ENCODE peak calls at places on chromosomes 1 and 21, in seven cellular contexts. One of them, this sample, is unnamed.
A peak's percentile ranks its signal among the peaks of the same experiment; 100 is the strongest.

GRCh38 chr1:119327436-119328155 is 41.0 kb upstream of the HAO2 start:
- DNase-seq in tibial nerve: peak; percentile 14
- DNase-seq in Daoy: peak; percentile 28
- DNase-seq in stimulated activated CD4-positive, alpha-beta T cell treated with anti-CD3 and anti-CD28 coated beads, Interleukin-12 subunit alpha, Interleukin-12 subunit beta, amount 100 ng/mL, for 4 hours: peak; percentile 31
- DNase-seq in kidney glomerular epithelial cell: peak; percentile 9
- DNase-seq in retina: peak; percentile 86
- DNase-seq in activated gamma-delta T cell treated with Interleukin-2 at 50 U/mL for 16 hours: no peak
- DNase-seq in this sample: peak; percentile 44

GRCh38 chr1:154626456-154627246 is 18.7 kb upstream of the ADAR start:
- DNase-seq in tibial nerve: no peak
- DNase-seq in Daoy: no peak
- DNase-seq in stimulated activated CD4-positive, alpha-beta T cell treated with anti-CD3 and anti-CD28 coated beads, Interleukin-12 subunit alpha, Interleukin-12 subunit beta, amount 100 ng/mL, for 4 hours: no peak
- DNase-seq in kidney glomerular epithelial cell: no peak
- DNase-seq in retina: no peak
- DNase-seq in activated gamma-delta T cell treated with Interleukin-2 at 50 U/mL for 16 hours: no peak
- DNase-seq in this sample: no peak

GRCh38 chr1:33072707-33073106 is 8.2 kb upstream of the AZIN2 start:
- DNase-seq in tibial nerve: no peak
- DNase-seq in Daoy: peak; percentile 61
- DNase-seq in stimulated activated CD4-positive, alpha-beta T cell treated with anti-CD3 and anti-CD28 coated beads, Interleukin-12 subunit alpha, Interleukin-12 subunit beta, amount 100 ng/mL, for 4 hours: no peak
- DNase-seq in kidney glomerular epithelial cell: no peak
- DNase-seq in retina: no peak
- DNase-seq in activated gamma-delta T cell treated with Interleukin-2 at 50 U/mL for 16 hours: no peak
- DNase-seq in this sample: no peak

GRCh38 chr1:150410582-150411101 is 46.7 kb downstream of the RPRD2 start:
- DNase-seq in tibial nerve: no peak
- DNase-seq in Daoy: peak; percentile 15
- DNase-seq in stimulated activated CD4-positive, alpha-beta T cell treated with anti-CD3 and anti-CD28 coated beads, Interleukin-12 subunit alpha, Interleukin-12 subunit beta, amount 100 ng/mL, for 4 hours: no peak
- DNase-seq in kidney glomerular epithelial cell: no peak
- DNase-seq in retina: no peak
- DNase-seq in activated gamma-delta T cell treated with Interleukin-2 at 50 U/mL for 16 hours: no peak
- DNase-seq in this sample: no peak

GRCh38 chr1:59104191-59104760 is 192.6 kb upstream of the FGGY start:
- DNase-seq in tibial nerve: no peak
- DNase-seq in Daoy: no peak
- DNase-seq in stimulated activated CD4-positive, alpha-beta T cell treated with anti-CD3 and anti-CD28 coated beads, Interleukin-12 subunit alpha, Interleukin-12 subunit beta, amount 100 ng/mL, for 4 hours: no peak
- DNase-seq in kidney glomerular epithelial cell: no peak
- DNase-seq in retina: no peak
- DNase-seq in activated gamma-delta T cell treated with Interleukin-2 at 50 U/mL for 16 hours: no peak
- DNase-seq in this sample: no peak

GRCh38 chr1:95854457-95854856 is 620.4 kb downstream of the RWDD3 start:
- DNase-seq in tibial nerve: no peak
- DNase-seq in Daoy: no peak
- DNase-seq in stimulated activated CD4-positive, alpha-beta T cell treated with anti-CD3 and anti-CD28 coated beads, Interleukin-12 subunit alpha, Interleukin-12 subunit beta, amount 100 ng/mL, for 4 hours: no peak
- DNase-seq in kidney glomerular epithelial cell: no peak
- DNase-seq in retina: no peak
- DNase-seq in activated gamma-delta T cell treated with Interleukin-2 at 50 U/mL for 16 hours: no peak
- DNase-seq in this sample: no peak

GRCh38 chr1:49340576-49340975 is 563.9 kb upstream of the BEND5 start:
- DNase-seq in tibial nerve: no peak
- DNase-seq in Daoy: no peak
- DNase-seq in stimulated activated CD4-positive, alpha-beta T cell treated with anti-CD3 and anti-CD28 coated beads, Interleukin-12 subunit alpha, Interleukin-12 subunit beta, amount 100 ng/mL, for 4 hours: no peak
- DNase-seq in kidney glomerular epithelial cell: no peak
- DNase-seq in retina: no peak
- DNase-seq in activated gamma-delta T cell treated with Interleukin-2 at 50 U/mL for 16 hours: no peak
- DNase-seq in this sample: no peak

GRCh38 chr1:170539154-170539553 is 7.2 kb downstream of the GORAB start:
- DNase-seq in tibial nerve: no peak
- DNase-seq in Daoy: no peak
- DNase-seq in stimulated activated CD4-positive, alpha-beta T cell treated with anti-CD3 and anti-CD28 coated beads, Interleukin-12 subunit alpha, Interleukin-12 subunit beta, amount 100 ng/mL, for 4 hours: no peak
- DNase-seq in kidney glomerular epithelial cell: no peak
- DNase-seq in retina: no peak
- DNase-seq in activated gamma-delta T cell treated with Interleukin-2 at 50 U/mL for 16 hours: no peak
- DNase-seq in this sample: no peak

GRCh38 chr1:9349331-9349851 is 56.7 kb downstream of the SPSB1 start:
- DNase-seq in tibial nerve: no peak
- DNase-seq in Daoy: no peak
- DNase-seq in stimulated activated CD4-positive, alpha-beta T cell treated with anti-CD3 and anti-CD28 coated beads, Interleukin-12 subunit alpha, Interleukin-12 subunit beta, amount 100 ng/mL, for 4 hours: no peak
- DNase-seq in kidney glomerular epithelial cell: no peak
- DNase-seq in retina: no peak
- DNase-seq in activated gamma-delta T cell treated with Interleukin-2 at 50 U/mL for 16 hours: no peak
- DNase-seq in this sample: no peak

GRCh38 chr1:110294308-110294707 is 44.9 kb upstream of the RBM15 start:
- DNase-seq in tibial nerve: no peak
- DNase-seq in Daoy: no peak
- DNase-seq in stimulated activated CD4-positive, alpha-beta T cell treated with anti-CD3 and anti-CD28 coated beads, Interleukin-12 subunit alpha, Interleukin-12 subunit beta, amount 100 ng/mL, for 4 hours: no peak
- DNase-seq in kidney glomerular epithelial cell: no peak
- DNase-seq in retina: no peak
- DNase-seq in activated gamma-delta T cell treated with Interleukin-2 at 50 U/mL for 16 hours: no peak
- DNase-seq in this sample: no peak

GRCh38 chr21:36696390-36696639 is 2.6 kb upstream of the SIM2 start:
- DNase-seq in tibial nerve: no peak
- DNase-seq in Daoy: no peak
- DNase-seq in stimulated activated CD4-positive, alpha-beta T cell treated with anti-CD3 and anti-CD28 coated beads, Interleukin-12 subunit alpha, Interleukin-12 subunit beta, amount 100 ng/mL, for 4 hours: no peak
- DNase-seq in kidney glomerular epithelial cell: no peak
- DNase-seq in retina: no peak
- DNase-seq in activated gamma-delta T cell treated with Interleukin-2 at 50 U/mL for 16 hours: no peak
- DNase-seq in this sample: no peak

GRCh38 chr1:44822981-44823451 is 14.7 kb downstream of the BTBD19 start:
- DNase-seq in tibial nerve: no peak
- DNase-seq in Daoy: no peak
- DNase-seq in stimulated activated CD4-positive, alpha-beta T cell treated with anti-CD3 and anti-CD28 coated beads, Interleukin-12 subunit alpha, Interleukin-12 subunit beta, amount 100 ng/mL, for 4 hours: no peak
- DNase-seq in kidney glomerular epithelial cell: no peak
- DNase-seq in retina: no peak
- DNase-seq in activated gamma-delta T cell treated with Interleukin-2 at 50 U/mL for 16 hours: no peak
- DNase-seq in this sample: no peak

GRCh38 chr1:204041232-204041767 is 31.6 kb upstream of the SOX13 start:
- DNase-seq in tibial nerve: peak; percentile 40
- DNase-seq in Daoy: peak; percentile 75
- DNase-seq in stimulated activated CD4-positive, alpha-beta T cell treated with anti-CD3 and anti-CD28 coated beads, Interleukin-12 subunit alpha, Interleukin-12 subunit beta, amount 100 ng/mL, for 4 hours: no peak
- DNase-seq in kidney glomerular epithelial cell: peak; percentile 48
- DNase-seq in retina: peak; percentile 52
- DNase-seq in activated gamma-delta T cell treated with Interleukin-2 at 50 U/mL for 16 hours: no peak
- DNase-seq in this sample: no peak

GRCh38 chr1:104780470-104781078 is 1030.9 kb downstream of the AMY1C start:
- DNase-seq in tibial nerve: no peak
- DNase-seq in Daoy: no peak
- DNase-seq in stimulated activated CD4-positive, alpha-beta T cell treated with anti-CD3 and anti-CD28 coated beads, Interleukin-12 subunit alpha, Interleukin-12 subunit beta, amount 100 ng/mL, for 4 hours: no peak
- DNase-seq in kidney glomerular epithelial cell: peak; percentile 9
- DNase-seq in retina: peak; percentile 58
- DNase-seq in activated gamma-delta T cell treated with Interleukin-2 at 50 U/mL for 16 hours: no peak
- DNase-seq in this sample: peak; percentile 56

GRCh38 chr21:44755227-44755626 is 43.9 kb upstream of the TSPEAR start:
- DNase-seq in tibial nerve: no peak
- DNase-seq in Daoy: peak; percentile 62
- DNase-seq in stimulated activated CD4-positive, alpha-beta T cell treated with anti-CD3 and anti-CD28 coated beads, Interleukin-12 subunit alpha, Interleukin-12 subunit beta, amount 100 ng/mL, for 4 hours: no peak
- DNase-seq in kidney glomerular epithelial cell: no peak
- DNase-seq in retina: no peak
- DNase-seq in activated gamma-delta T cell treated with Interleukin-2 at 50 U/mL for 16 hours: no peak
- DNase-seq in this sample: no peak

GRCh38 chr1:30896905-30897304 is 11.7 kb downstream of the SDC3 start:
- DNase-seq in tibial nerve: no peak
- DNase-seq in Daoy: no peak
- DNase-seq in stimulated activated CD4-positive, alpha-beta T cell treated with anti-CD3 and anti-CD28 coated beads, Interleukin-12 subunit alpha, Interleukin-12 subunit beta, amount 100 ng/mL, for 4 hours: no peak
- DNase-seq in kidney glomerular epithelial cell: no peak
- DNase-seq in retina: no peak
- DNase-seq in activated gamma-delta T cell treated with Interleukin-2 at 50 U/mL for 16 hours: no peak
- DNase-seq in this sample: no peak

GRCh38 chr1:1748686-1749321 is 24.6 kb upstream of the CDK11A start:
- DNase-seq in tibial nerve: no peak
- DNase-seq in Daoy: no peak
- DNase-seq in stimulated activated CD4-positive, alpha-beta T cell treated with anti-CD3 and anti-CD28 coated beads, Interleukin-12 subunit alpha, Interleukin-12 subunit beta, amount 100 ng/mL, for 4 hours: no peak
- DNase-seq in kidney glomerular epithelial cell: no peak
- DNase-seq in retina: no peak
- DNase-seq in activated gamma-delta T cell treated with Interleukin-2 at 50 U/mL for 16 hours: no peak
- DNase-seq in this sample: peak; percentile 21

GRCh38 chr1:163692266-163692665 is 370.5 kb downstream of the NUF2 start:
- DNase-seq in tibial nerve: no peak
- DNase-seq in Daoy: no peak
- DNase-seq in stimulated activated CD4-positive, alpha-beta T cell treated with anti-CD3 and anti-CD28 coated beads, Interleukin-12 subunit alpha, Interleukin-12 subunit beta, amount 100 ng/mL, for 4 hours: no peak
- DNase-seq in kidney glomerular epithelial cell: no peak
- DNase-seq in retina: no peak
- DNase-seq in activated gamma-delta T cell treated with Interleukin-2 at 50 U/mL for 16 hours: no peak
- DNase-seq in this sample: no peak

GRCh38 chr21:29228306-29228705 is 70.4 kb upstream of the BACH1 start:
- DNase-seq in tibial nerve: no peak
- DNase-seq in Daoy: no peak
- DNase-seq in stimulated activated CD4-positive, alpha-beta T cell treated with anti-CD3 and anti-CD28 coated beads, Interleukin-12 subunit alpha, Interleukin-12 subunit beta, amount 100 ng/mL, for 4 hours: no peak
- DNase-seq in kidney glomerular epithelial cell: no peak
- DNase-seq in retina: no peak
- DNase-seq in activated gamma-delta T cell treated with Interleukin-2 at 50 U/mL for 16 hours: no peak
- DNase-seq in this sample: no peak

GRCh38 chr1:206931709-206932108 is 10.0 kb upstream of the FCMR start:
- DNase-seq in tibial nerve: no peak
- DNase-seq in Daoy: no peak
- DNase-seq in stimulated activated CD4-positive, alpha-beta T cell treated with anti-CD3 and anti-CD28 coated beads, Interleukin-12 subunit alpha, Interleukin-12 subunit beta, amount 100 ng/mL, for 4 hours: no peak
- DNase-seq in kidney glomerular epithelial cell: no peak
- DNase-seq in retina: no peak
- DNase-seq in activated gamma-delta T cell treated with Interleukin-2 at 50 U/mL for 16 hours: no peak
- DNase-seq in this sample: no peak

GRCh38 chr1:1430114-1430982 is 5.1 kb upstream of the VWA1 start:
- DNase-seq in tibial nerve: peak; percentile 46
- DNase-seq in Daoy: no peak
- DNase-seq in stimulated activated CD4-positive, alpha-beta T cell treated with anti-CD3 and anti-CD28 coated beads, Interleukin-12 subunit alpha, Interleukin-12 subunit beta, amount 100 ng/mL, for 4 hours: no peak
- DNase-seq in kidney glomerular epithelial cell: no peak
- DNase-seq in retina: peak; percentile 86
- DNase-seq in activated gamma-delta T cell treated with Interleukin-2 at 50 U/mL for 16 hours: no peak
- DNase-seq in this sample: peak; percentile 22

GRCh38 chr1:208077232-208077751 is 166.4 kb upstream of the CD34 start:
- DNase-seq in tibial nerve: no peak
- DNase-seq in Daoy: no peak
- DNase-seq in stimulated activated CD4-positive, alpha-beta T cell treated with anti-CD3 and anti-CD28 coated beads, Interleukin-12 subunit alpha, Interleukin-12 subunit beta, amount 100 ng/mL, for 4 hours: no peak
- DNase-seq in kidney glomerular epithelial cell: no peak
- DNase-seq in retina: peak; percentile 84
- DNase-seq in activated gamma-delta T cell treated with Interleukin-2 at 50 U/mL for 16 hours: no peak
- DNase-seq in this sample: no peak

GRCh38 chr1:22625262-22625925 is 11.0 kb upstream of the C1QA start:
- DNase-seq in tibial nerve: no peak
- DNase-seq in Daoy: peak; percentile 27
- DNase-seq in stimulated activated CD4-positive, alpha-beta T cell treated with anti-CD3 and anti-CD28 coated beads, Interleukin-12 subunit alpha, Interleukin-12 subunit beta, amount 100 ng/mL, for 4 hours: no peak
- DNase-seq in kidney glomerular epithelial cell: no peak
- DNase-seq in retina: no peak
- DNase-seq in activated gamma-delta T cell treated with Interleukin-2 at 50 U/mL for 16 hours: no peak
- DNase-seq in this sample: no peak

GRCh38 chr1:77825356-77825709 is 45.9 kb downstream of the MIGA1 start:
- DNase-seq in tibial nerve: peak; percentile 23
- DNase-seq in Daoy: peak; percentile 54
- DNase-seq in stimulated activated CD4-positive, alpha-beta T cell treated with anti-CD3 and anti-CD28 coated beads, Interleukin-12 subunit alpha, Interleukin-12 subunit beta, amount 100 ng/mL, for 4 hours: no peak
- DNase-seq in kidney glomerular epithelial cell: peak; percentile 4
- DNase-seq in retina: no peak
- DNase-seq in activated gamma-delta T cell treated with Interleukin-2 at 50 U/mL for 16 hours: no peak
- DNase-seq in this sample: peak; percentile 16

GRCh38 chr1:35808376-35809155 is 750 bp downstream of the AGO4 start:
- DNase-seq in tibial nerve: no peak
- DNase-seq in Daoy: peak; percentile 29
- DNase-seq in stimulated activated CD4-positive, alpha-beta T cell treated with anti-CD3 and anti-CD28 coated beads, Interleukin-12 subunit alpha, Interleukin-12 subunit beta, amount 100 ng/mL, for 4 hours: peak; percentile 17
- DNase-seq in kidney glomerular epithelial cell: peak; percentile 23
- DNase-seq in retina: peak; percentile 73
- DNase-seq in activated gamma-delta T cell treated with Interleukin-2 at 50 U/mL for 16 hours: peak; percentile 11
- DNase-seq in this sample: peak; percentile 35

GRCh38 chr1:9149837-9150581 is 21.1 kb upstream of the GPR157 start:
- DNase-seq in tibial nerve: no peak
- DNase-seq in Daoy: no peak
- DNase-seq in stimulated activated CD4-positive, alpha-beta T cell treated with anti-CD3 and anti-CD28 coated beads, Interleukin-12 subunit alpha, Interleukin-12 subunit beta, amount 100 ng/mL, for 4 hours: no peak
- DNase-seq in kidney glomerular epithelial cell: no peak
- DNase-seq in retina: peak; percentile 55
- DNase-seq in activated gamma-delta T cell treated with Interleukin-2 at 50 U/mL for 16 hours: no peak
- DNase-seq in this sample: no peak